ENCODE peak calls at places on chromosomes 2 and 18, in six cellular contexts. V is colonic mucosa; U is effector memory CD8-positive, alpha-beta T cell; O is kidney epithelial cell; W is amniotic epithelial cell; Y is germinal center. Z is an unnamed sample.

GRCh38 chr2:140472676-140473075 is 1658.1 kb downstream of the LRP1B start:
- DNase-seq in Y (no peak), O (no peak), U (no peak), W (no peak), V (no peak), Z (no peak)

GRCh38 chr2:1132328-1132964 is 181.8 kb downstream of the SNTG2 start:
- DNase-seq in V (no peak), U (no peak), Y (no peak), O (peak), W (no peak), Z (no peak)

GRCh38 chr2:2698182-2699116 is 367.4 kb upstream of the MYT1L start:
- DNase-seq in W (no peak), U (no peak), Y (no peak), O (no peak), V (no peak), Z (no peak)

GRCh38 chr2:155377178-155377780 is 678.8 kb downstream of the KCNJ3 start:
- DNase-seq in W (peak), Y (no peak), U (no peak), O (no peak), V (no peak), Z (peak)

GRCh38 chr2:160075171-160075570 is 12.8 kb upstream of the PLA2R1 start:
- DNase-seq in U (no peak), Y (no peak), V (peak), O (no peak), W (peak), Z (peak)

GRCh38 chr2:63735931-63736820 is 105.5 kb upstream of the UGP2 start:
- DNase-seq in W (peak), U (no peak), Y (no peak), V (no peak), O (no peak), Z (peak)

GRCh38 chr2:51424418-51424817 is 392.5 kb upstream of the NRXN1 start:
- DNase-seq in W (no peak), Y (no peak), V (no peak), O (no peak), U (no peak), Z (no peak)

GRCh38 chr18:9135912-9136314 is 668 bp upstream of the ANKRD12 start:
- DNase-seq in O (no peak), U (no peak), W (peak), Y (peak), V (peak), Z (peak)

GRCh38 chr2:105486762-105487141 is 87.9 kb upstream of the FHL2 start:
- DNase-seq in U (no peak), V (no peak), Y (no peak), O (no peak), W (no peak), Z (no peak)

GRCh38 chr2:198400999-198401398 is 596.6 kb downstream of the PLCL1 start:
- DNase-seq in O (no peak), V (no peak), U (no peak), Y (no peak), W (no peak), Z (no peak)

GRCh38 chr2:110852541-110853263 is 120.3 kb downstream of the ACOXL start:
- DNase-seq in U (peak), V (no peak), O (no peak), W (no peak), Y (no peak), Z (peak)

GRCh38 chr2:166334800-166335199 is 40.9 kb downstream of the SCN9A start:
- DNase-seq in Y (no peak), W (no peak), U (no peak), V (no peak), O (no peak), Z (no peak)

GRCh38 chr2:120344214-120344990 is 1.5 kb upstream of the INHBB start:
- DNase-seq in V (no peak), U (no peak), W (no peak), Y (no peak), O (no peak), Z (peak)

GRCh38 chr2:41129988-41130387 is 678.1 kb upstream of the SLC8A1 start:
- DNase-seq in U (no peak), W (no peak), O (no peak), V (no peak), Y (no peak), Z (no peak)

GRCh38 chr2:201203916-201204654 is 21.1 kb downstream of the CASP10 start:
- DNase-seq in V (no peak), U (no peak), O (no peak), Y (no peak), W (no peak), Z (peak)

GRCh38 chr18:56568986-56569385 is 69.4 kb downstream of the TXNL1 start:
- DNase-seq in V (no peak), Y (no peak), W (no peak), U (no peak), O (peak), Z (no peak)

GRCh38 chr2:172108587-172108930 is 5.9 kb upstream of the DLX2 start:
- DNase-seq in V (no peak), U (no peak), O (no peak), Y (no peak), W (no peak), Z (no peak)

GRCh38 chr2:68231061-68231372 is 21.3 kb downstream of the PPP3R1 start:
- DNase-seq in W (no peak), Y (no peak), U (no peak), V (no peak), O (no peak), Z (peak)

GRCh38 chr18:25921677-25922421 is 168.6 kb downstream of the SS18 start:
- DNase-seq in O (no peak), U (peak), Y (peak), W (peak), V (peak), Z (peak)

GRCh38 chr2:223026357-223027110 is 25.5 kb upstream of the KCNE4 start:
- DNase-seq in W (no peak), U (no peak), O (no peak), V (no peak), Y (no peak), Z (peak)

GRCh38 chr2:11250400-11251277 is 93.8 kb downstream of the ROCK2 start:
- DNase-seq in O (no peak), V (no peak), W (no peak), U (no peak), Y (no peak), Z (peak)

GRCh38 chr18:32468147-32468845 is 2.4 kb downstream of the GAREM1 start:
- DNase-seq in O (no peak), Y (no peak), V (no peak), W (no peak), U (no peak), Z (no peak)

GRCh38 chr2:203972066-203972465 is 35.5 kb downstream of the ICOS start:
- DNase-seq in V (no peak), U (no peak), W (no peak), Y (no peak), O (no peak), Z (no peak)

GRCh38 chr2:200026838-200027237 is 71.5 kb downstream of the MAIP1 start:
- DNase-seq in O (no peak), V (no peak), Y (no peak), W (no peak), U (no peak), Z (peak)

GRCh38 chr2:8986327-8986976 is 17.0 kb downstream of the MBOAT2 start:
- DNase-seq in W (no peak), O (no peak), V (no peak), U (no peak), Y (peak), Z (no peak)

GRCh38 chr18:48543228-48543627 is 4.4 kb downstream of the CTIF start:
- DNase-seq in U (no peak), W (no peak), O (no peak), Y (no peak), V (no peak), Z (no peak)

GRCh38 chr2:101145406-101145805 is 5.8 kb downstream of the TBC1D8 start:
- DNase-seq in V (no peak), O (no peak), Y (no peak), U (no peak), W (peak), Z (peak)

GRCh38 chr2:175450029-175450428 is 268.5 kb upstream of the ATP5MC3 start:
- DNase-seq in V (no peak), U (no peak), W (no peak), Y (no peak), O (no peak), Z (no peak)

GRCh38 chr18:59954241-59954640 is 54.4 kb downstream of the PMAIP1 start:
- DNase-seq in O (no peak), Y (no peak), U (no peak), V (no peak), W (no peak), Z (no peak)

GRCh38 chr2:100655936-100656534 is 93.2 kb downstream of the PDCL3 start:
- DNase-seq in O (no peak), U (no peak), W (no peak), Y (no peak), V (no peak), Z (peak)

GRCh38 chr2:229852565-229852964 is 69.2 kb downstream of the TRIP12 start:
- DNase-seq in Y (no peak), U (peak), O (no peak), W (peak), V (no peak), Z (peak)

GRCh38 chr2:159119652-159120257 is 151.3 kb downstream of the TANC1 start:
- DNase-seq in Y (no peak), V (no peak), O (no peak), U (no peak), W (peak), Z (peak)

GRCh38 chr2:155842103-155842502 is 490.4 kb downstream of the NR4A2 start:
- DNase-seq in V (no peak), U (no peak), W (no peak), O (no peak), Y (no peak), Z (no peak)

GRCh38 chr18:62925031-62925688 is 209.8 kb downstream of the PHLPP1 start:
- DNase-seq in Y (no peak), W (peak), U (no peak), V (no peak), O (peak), Z (peak)

GRCh38 chr18:10252952-10253680 is 201.3 kb upstream of the APCDD1 start:
- DNase-seq in V (no peak), U (no peak), O (no peak), Y (peak), W (no peak), Z (no peak)

GRCh38 chr18:56233595-56233994 is 404.8 kb downstream of the TXNL1 start:
- DNase-seq in W (peak), V (no peak), U (no peak), Y (no peak), O (no peak), Z (peak)

GRCh38 chr2:27123302-27124150 is at the start of gene ABHD1:
- DNase-seq in U (peak), W (no peak), O (no peak), V (peak), Y (peak), Z (peak)

GRCh38 chr2:121489284-121489683 is 41.4 kb upstream of the RNU4ATAC start:
- DNase-seq in O (no peak), W (peak), U (no peak), V (no peak), Y (no peak), Z (peak)

GRCh38 chr2:63734510-63734909 is 107.2 kb upstream of the UGP2 start:
- DNase-seq in V (no peak), W (no peak), Y (no peak), U (no peak), O (no peak), Z (peak)

GRCh38 chr2:241592126-241592845 is 33.7 kb downstream of the BOK start:
- DNase-seq in U (no peak), W (no peak), V (no peak), O (no peak), Y (no peak), Z (no peak)

Z was measured in EH.